ENCODE peak calls at places on chromosome 22, in six cellular contexts. A is kidney, Y is fibroblast of lung, C is H1, B is DND-41, D is endodermal cell. Q is an unnamed sample.
A peak's percentile ranks its signal among the peaks of the same experiment; 100 is the strongest.

GRCh38 chr22:40004836-40005235 is 10.1 kb downstream of the FAM83F start:
- DNase-seq in B (no peak), Y (no peak), C (no peak), D (no peak), A (peak; percentile 10), Q (no peak)

GRCh38 chr22:48426466-48427380 is 1401.0 kb downstream of the BRD1 start:
- DNase-seq in C (no peak), Y (no peak), A (no peak), D (peak; percentile 53), B (no peak), Q (no peak)

GRCh38 chr22:41862530-41863266 is 29.8 kb downstream of the SREBF2 start:
- DNase-seq in A (no peak), D (no peak), C (no peak), B (no peak), Y (peak; percentile 51), Q (no peak)

GRCh38 chr22:42960146-42960509 is 54.8 kb downstream of the PACSIN2 start:
- DNase-seq in Y (no peak), C (no peak), A (no peak), D (peak; percentile 46), B (no peak), Q (no peak)

GRCh38 chr22:40766956-40767355 is 52.2 kb downstream of the SLC25A17 start:
- DNase-seq in C (no peak), A (no peak), Y (no peak), B (no peak), D (no peak), Q (no peak)

GRCh38 chr22:50423956-50424355 is 50.9 kb downstream of the SBF1 start:
- DNase-seq in A (peak; percentile 67), Y (no peak), B (no peak), C (no peak), D (no peak), Q (no peak)

GRCh38 chr22:17788528-17789378 is 14.5 kb upstream of the BID start:
- DNase-seq in B (no peak), A (no peak), D (peak; percentile 78), Y (no peak), C (no peak), Q (no peak)

GRCh38 chr22:49951001-49951677 is 9.4 kb upstream of the PIM3 start:
- DNase-seq in D (peak; percentile 57), A (peak; percentile 98), C (no peak), Y (no peak), B (no peak), Q (peak; percentile 94)

GRCh38 chr22:35539910-35540599 is 576 bp upstream of the RASD2 start:
- DNase-seq in C (no peak), Y (peak; percentile 24), B (peak; percentile 68), A (peak; percentile 85), D (peak; percentile 85), Q (peak; percentile 74)

GRCh38 chr22:46539169-46539568 is 1.7 kb upstream of the CELSR1 start:
- DNase-seq in C (no peak), B (no peak), Y (no peak), A (no peak), D (no peak), Q (peak; percentile 53)

DNA sequence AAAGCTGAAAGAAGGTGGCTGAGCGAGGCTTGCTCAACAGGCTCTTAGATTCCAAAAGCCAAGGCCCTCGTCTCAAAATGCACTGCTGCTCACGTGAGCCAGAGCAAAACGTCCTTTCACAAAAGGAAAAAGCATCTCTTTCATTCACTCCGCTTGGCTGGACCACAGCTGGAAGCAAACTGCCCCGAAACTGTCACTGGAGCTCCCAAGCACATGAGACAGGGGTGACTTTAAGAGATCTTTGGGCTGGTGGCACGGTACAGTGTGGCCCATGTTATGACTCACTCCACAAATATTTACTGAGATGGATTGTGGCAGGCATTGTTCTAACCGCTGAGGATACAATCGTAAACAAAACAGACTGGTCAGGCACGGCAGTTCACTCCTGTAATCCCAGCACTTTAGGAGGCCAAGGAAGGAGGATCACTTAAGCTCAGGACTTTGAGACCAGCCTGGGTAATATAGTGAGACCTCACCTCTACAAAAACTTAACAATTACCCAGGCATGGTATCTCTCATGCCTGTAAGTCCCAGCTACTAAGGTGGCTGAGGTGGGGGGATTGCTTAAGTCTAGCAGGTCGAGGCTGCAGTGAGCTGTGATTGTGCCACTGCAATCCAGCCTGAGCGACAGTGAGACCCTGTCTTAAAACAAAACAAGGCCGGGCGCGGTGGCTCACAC is 3.6 kb downstream of the PLA2G6 start:
- DNase-seq in D (peak; percentile 75), B (no peak), A (peak; percentile 70), Y (peak; percentile 86), C (no peak), Q (peak; percentile 67)
- H3K9ac ChIP-seq in D (no peak overlapping the region), B (no peak overlapping the region), A (peak overlapping the region; percentile 34), Y (no peak overlapping the region), C (no peak overlapping the region), Q (peak overlapping the region; percentile 73)

DNA sequence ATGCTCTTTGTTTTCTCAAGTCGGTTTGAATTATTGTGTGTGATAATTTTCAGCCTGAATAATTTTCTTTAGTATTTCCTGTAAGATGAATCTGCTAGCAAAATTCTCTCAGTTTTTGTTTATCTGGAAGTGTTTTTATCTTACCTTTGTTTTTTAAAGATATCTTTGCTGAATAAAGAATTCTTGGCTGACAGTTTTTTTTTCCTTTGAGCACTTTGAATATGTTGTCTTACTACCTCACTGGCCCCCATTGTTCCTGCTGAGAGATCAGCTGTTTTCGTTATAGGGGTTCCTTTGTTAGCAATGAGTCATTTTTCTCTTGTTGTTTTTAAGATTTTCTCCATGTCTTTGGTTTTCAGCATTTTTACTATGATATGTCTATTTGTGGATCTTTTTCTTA is 63.0 kb downstream of the HORMAD2 start:
- DNase-seq in B (no peak), Y (no peak), C (no peak), D (no peak), A (no peak), Q (no peak)
- H3K9ac ChIP-seq in B (no peak overlapping the region), Y (no peak overlapping the region), C (no peak overlapping the region), D (no peak overlapping the region), A (no peak overlapping the region), Q (no peak overlapping the region)

DNA sequence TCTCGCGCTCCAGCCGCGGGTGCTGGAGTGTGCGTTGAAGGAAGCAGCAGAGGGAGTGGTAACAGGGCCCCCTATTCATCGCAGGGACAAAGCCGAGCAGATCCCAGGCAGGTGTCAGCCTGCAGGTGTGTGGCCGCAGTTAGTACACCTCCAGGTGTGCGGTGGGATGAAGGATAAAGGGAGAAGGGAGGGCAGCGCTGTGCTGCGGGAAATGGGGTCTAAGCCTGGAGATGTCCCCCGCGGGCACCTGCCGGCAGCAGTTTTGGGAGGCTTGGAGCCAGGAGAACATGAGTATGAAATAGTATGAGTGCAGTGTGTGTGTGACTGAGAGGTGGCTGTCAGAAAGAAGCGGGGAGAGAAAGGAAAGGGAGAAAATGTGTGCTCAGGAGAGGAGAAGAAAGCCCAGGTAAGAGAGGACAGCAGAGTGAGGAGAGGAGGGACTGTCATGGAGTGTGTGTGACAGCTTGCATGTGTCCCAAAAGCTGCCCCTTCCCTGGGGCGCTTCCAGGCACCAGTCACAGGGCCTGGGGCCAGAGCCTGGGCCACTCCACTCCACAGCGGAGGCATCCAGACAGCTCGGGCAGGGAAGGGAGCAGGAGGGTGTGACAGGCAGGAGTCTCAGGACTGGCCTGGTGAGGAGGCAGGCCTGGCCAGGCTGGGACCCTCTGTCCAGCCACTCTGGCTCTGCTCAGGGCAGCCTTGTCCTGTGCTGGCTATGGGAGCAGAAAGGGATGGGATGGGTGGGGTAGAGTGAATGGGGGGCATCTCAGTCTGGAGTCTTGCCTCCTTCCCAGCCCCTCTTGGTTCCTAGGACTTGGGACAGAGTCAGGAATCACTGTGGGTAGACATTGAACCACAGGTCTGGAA is 831 bp downstream of the MMP11 start:
- DNase-seq in B (no peak), C (no peak), D (peak; percentile 69), A (no peak), Y (no peak), Q (no peak)
- H3K9ac ChIP-seq in B (no peak overlapping the region), C (peak overlapping the region; percentile 78), D (peak overlapping the region; percentile 51), A (peak overlapping the region; percentile 26), Y (peak overlapping the region; percentile 31), Q (peak overlapping the region; percentile 68)

GRCh38 chr22:29029202-29030000 is 32.2 kb downstream of the C22orf31 start:
- DNase-seq in C (no peak), Y (no peak), B (no peak), D (no peak), A (no peak), Q (no peak)
- H3K9ac ChIP-seq in C (no peak overlapping the region), Y (no peak overlapping the region), B (no peak overlapping the region), D (no peak overlapping the region), A (no peak overlapping the region), Q (no peak overlapping the region)

GRCh38 chr22:24400726-24401596 is 26.4 kb upstream of the ADORA2A start:
- DNase-seq in C (no peak), D (no peak), Y (peak; percentile 51), B (no peak), A (no peak), Q (no peak)

GRCh38 chr22:24401824-24402434 is 25.5 kb upstream of the ADORA2A start:
- DNase-seq in C (no peak), D (no peak), B (no peak), A (peak; percentile 73), Y (no peak), Q (no peak)

GRCh38 chr22:24404561-24405275 is 22.7 kb upstream of the ADORA2A start:
- DNase-seq in C (no peak), B (no peak), Y (no peak), D (peak; percentile 26), A (no peak), Q (no peak)

GRCh38 chr22:24400037-24400725 is 27.2 kb upstream of the ADORA2A start:
- DNase-seq in C (no peak), Y (no peak), B (no peak), A (no peak), D (no peak), Q (no peak)

DNA sequence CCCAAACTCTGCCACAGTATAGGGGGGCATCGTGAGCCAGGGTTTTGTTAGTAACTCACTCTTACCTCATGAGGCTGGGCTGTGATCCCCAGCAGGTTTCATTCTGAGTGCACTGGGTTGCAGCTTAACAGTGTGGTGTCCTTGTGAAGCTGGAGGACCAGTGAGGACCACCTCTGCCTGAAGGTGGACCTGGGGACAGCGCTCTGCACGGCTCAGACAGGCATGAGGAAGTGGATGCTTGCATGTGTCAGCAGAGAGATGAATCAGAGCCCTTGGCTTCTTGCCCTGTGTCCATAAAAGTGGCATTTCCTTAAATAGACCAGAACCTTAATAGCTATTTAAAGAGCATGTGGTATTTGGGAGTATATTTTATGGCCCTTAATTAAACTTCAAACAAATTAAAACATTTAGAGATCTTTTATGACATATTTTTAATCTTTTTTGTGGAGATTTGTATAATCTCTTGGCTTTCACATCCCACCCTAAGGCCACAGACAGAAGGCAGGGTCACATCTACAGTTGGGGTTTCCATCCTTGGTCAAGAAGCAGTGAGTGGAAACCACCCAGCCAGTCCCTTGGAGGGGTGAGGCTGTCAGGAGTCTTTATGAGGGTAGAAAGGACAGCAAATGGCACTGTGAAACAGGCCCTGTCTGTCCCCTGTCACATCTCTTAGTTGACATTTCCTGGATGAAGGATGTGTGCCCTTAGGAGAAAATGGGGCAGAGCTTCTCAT is 24.8 kb upstream of the ADORA2A start:
- DNase-seq in A (peak; percentile 90), D (no peak), B (no peak), C (no peak), Y (peak; percentile 95), Q (peak; percentile 95)
- H3K9ac ChIP-seq in A (no peak overlapping the region), D (no peak overlapping the region), B (no peak overlapping the region), C (no peak overlapping the region), Y (no peak overlapping the region), Q (no peak overlapping the region)

DNA sequence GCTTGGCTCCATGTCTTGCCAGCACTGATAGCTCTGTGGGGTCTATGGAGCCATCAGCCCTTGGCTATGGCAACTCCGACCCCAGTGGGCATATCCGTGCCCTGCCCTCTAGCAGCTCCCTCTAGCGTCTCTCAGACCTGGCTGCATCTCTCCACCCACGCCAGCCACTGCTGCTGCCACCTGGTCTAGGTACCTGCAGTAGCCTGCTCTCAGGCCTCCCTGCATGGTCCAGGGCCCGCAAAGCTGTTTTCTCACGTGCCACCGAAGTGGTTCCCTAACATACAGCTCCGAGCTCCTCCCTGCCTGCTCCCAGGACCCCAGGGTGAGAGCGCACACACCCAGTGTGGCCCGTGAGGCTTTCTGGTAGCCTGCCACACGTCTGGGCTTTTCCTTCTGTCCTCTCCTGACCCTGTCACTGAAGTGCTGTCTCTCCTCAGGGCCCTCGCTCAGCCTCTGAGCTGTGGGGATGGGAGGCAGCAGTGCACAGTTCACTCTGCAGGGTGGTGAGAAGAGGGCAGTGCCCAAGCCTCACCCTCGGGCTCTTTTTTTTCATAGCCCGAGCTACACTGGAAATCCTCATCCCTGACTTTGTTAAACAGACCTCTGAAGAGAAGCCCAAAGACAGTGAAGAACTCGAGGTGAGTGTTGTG is 14.2 kb downstream of the DGCR8 start:
- DNase-seq in A (peak; percentile 66), B (no peak), Y (no peak), D (no peak), C (no peak), Q (no peak)
- H3K9ac ChIP-seq in A (no peak overlapping the region), B (no peak overlapping the region), Y (no peak overlapping the region), D (no peak overlapping the region), C (no peak overlapping the region), Q (no peak overlapping the region)

Q was measured in colonic mucosa.